ENCODE peak calls at places on chromosome 1, in ten cellular contexts. P is naive B cell; T is glomerular endothelial cell; E is GM13976; R is Caki2; S is activated CD4-positive, CD25-positive, alpha-beta regulatory T cell treated with anti-CD3 and anti-CD28 coated beads, Interleukin-2, amount 50 U/mL, for 72 hours; Q is SK-N-MC; D is hepatocyte; N is KG1; J is HCEC 1CT. Y is an unnamed sample.

GRCh38 chr1:117320515-117320914 is 46.7 kb upstream of the MAN1A2 start:
- DNase-seq in P (no peak), T (no peak), E (no peak), R (no peak), S (no peak), Q (no peak), D (no peak), N (no peak), J (no peak), Y (no peak)

GRCh38 chr1:37708471-37708870 is 16.2 kb downstream of the CDCA8 start:
- DNase-seq in P (no peak), T (no peak), E (no peak), R (no peak), S (no peak), Q (no peak), D (no peak), N (no peak), J (no peak), Y (no peak)

GRCh38 chr1:119279441-119280415 is 88.9 kb upstream of the HAO2 start:
- DNase-seq in P (no peak), T (peak; percentile 64), E (no peak), R (peak; percentile 50), S (no peak), Q (peak; percentile 79), D (peak; percentile 53), N (no peak), J (peak; percentile 89), Y (no peak)

GRCh38 chr1:198024782-198025181 is 107.6 kb downstream of the LHX9 start:
- DNase-seq in P (no peak), T (no peak), E (no peak), R (peak; percentile 2), S (no peak), Q (no peak), D (peak; percentile 16), N (no peak), J (peak; percentile 17), Y (no peak)

GRCh38 chr1:50704126-50704525 is 255.9 kb downstream of the FAF1 start:
- DNase-seq in P (peak; percentile 11), T (peak; percentile 23), E (peak; percentile 45), R (peak; percentile 16), S (no peak), Q (no peak), D (peak; percentile 50), N (peak; percentile 29), J (peak; percentile 26), Y (no peak)

GRCh38 chr1:214451591-214451990 is 99.8 kb downstream of the PTPN14 start:
- DNase-seq in P (no peak), T (no peak), E (no peak), R (no peak), S (no peak), Q (no peak), D (no peak), N (no peak), J (no peak), Y (no peak)

GRCh38 chr1:35031103-35031452 is 667 bp downstream of the ZMYM6 start:
- DNase-seq in P (peak; percentile 35), T (peak; percentile 16), E (peak; percentile 46), R (no peak), S (peak; percentile 46), Q (no peak), D (peak; percentile 61), N (no peak), J (peak; percentile 21), Y (no peak)

GRCh38 chr1:68917456-68917855 is 420.6 kb upstream of the DEPDC1 start:
- DNase-seq in P (no peak), T (no peak), E (no peak), R (no peak), S (no peak), Q (no peak), D (no peak), N (no peak), J (no peak), Y (no peak)

GRCh38 chr1:223756002-223756775 is 43.9 kb downstream of the CAPN2 start:
- DNase-seq in P (no peak), T (no peak), E (no peak), R (no peak), S (no peak), Q (no peak), D (no peak), N (no peak), J (no peak), Y (no peak)

GRCh38 chr1:201999625-202000238 is 10.7 kb upstream of the ELF3 start:
- DNase-seq in P (peak; percentile 5), T (no peak), E (peak; percentile 71), R (no peak), S (no peak), Q (no peak), D (peak; percentile 80), N (no peak), J (peak; percentile 48), Y (no peak)

Y was measured in GM12878.